ENCODE peak calls at places on chromosomes 7 and 10, in four cellular contexts. E is dermis blood vessel endothelial cell; J is activated effector memory CD4-positive, alpha-beta T cell treated with anti-CD3 and anti-CD28 coated beads, Interleukin-2, amount 50 U/mL, for 16 hours; B is OCI-M1. O is an unnamed sample.

GRCh38 chr10:122510326-122510725 is 49.0 kb downstream of the HTRA1 start:
- DNase-seq in E (no peak), J (no peak), B (no peak), O (no peak)

GRCh38 chr10:30384791-30385201 is 35.7 kb upstream of the MTPAP start:
- DNase-seq in E (peak; percentile 30), J (no peak), B (peak; percentile 45), O (no peak)

GRCh38 chr10:30804478-30805055 is 175.0 kb upstream of the LYZL2 start:
- DNase-seq in E (no peak), J (no peak), B (no peak), O (no peak)

GRCh38 chr7:70830060-70830395 is 301.9 kb upstream of the GALNT17 start:
- DNase-seq in E (no peak), J (no peak), B (no peak), O (no peak)

GRCh38 chr10:73017955-73018480 is 63.4 kb upstream of the PLA2G12B start:
- DNase-seq in E (peak; percentile 4), J (no peak), B (no peak), O (no peak)

GRCh38 chr10:36344240-36344639 is 702.1 kb upstream of the FZD8 start:
- DNase-seq in E (no peak), J (no peak), B (no peak), O (no peak)

GRCh38 chr10:114879541-114880158 is 58.1 kb downstream of the FHIP2A start:
- DNase-seq in E (peak; percentile 59), J (peak; percentile 77), B (peak; percentile 74), O (no peak)

GRCh38 chr7:12139421-12139820 is 71.7 kb upstream of the TMEM106B start:
- DNase-seq in E (no peak), J (no peak), B (no peak), O (no peak)

GRCh38 chr10:114724295-114724694 is 66.2 kb upstream of the ABLIM1 start:
- DNase-seq in E (no peak), J (no peak), B (no peak), O (no peak)

GRCh38 chr7:121023683-121024507 is 35.4 kb downstream of the CPED1 start:
- DNase-seq in E (no peak), J (no peak), B (no peak), O (no peak)

GRCh38 chr7:77944183-77945182 is 145.9 kb downstream of the PHTF2 start:
- DNase-seq in E (no peak), J (no peak), B (peak; percentile 84), O (no peak)

GRCh38 chr7:30164567-30164966 is 29.8 kb downstream of the MTURN start:
- DNase-seq in E (peak; percentile 75), J (no peak), B (peak; percentile 67), O (no peak)

GRCh38 chr10:125584954-125585353 is 98.0 kb downstream of the TEX36 start:
- DNase-seq in E (peak; percentile 6), J (no peak), B (no peak), O (no peak)

GRCh38 chr10:99330675-99330924 is 1.4 kb downstream of the CNNM1 start:
- DNase-seq in E (no peak), J (no peak), B (no peak), O (no peak)

GRCh38 chr7:103657474-103657894 is 211.5 kb upstream of the SLC26A5 start:
- DNase-seq in E (no peak), J (no peak), B (peak; percentile 60), O (no peak)

GRCh38 chr10:118799779-118800178 is 45.0 kb upstream of the CACUL1 start:
- DNase-seq in E (peak; percentile 8), J (no peak), B (no peak), O (no peak)

GRCh38 chr7:17501461-17502208 is 203.2 kb downstream of the AHR start:
- DNase-seq in E (no peak), J (no peak), B (no peak), O (no peak)

GRCh38 chr7:81457858-81458522 is 311.9 kb downstream of the HGF start:
- DNase-seq in E (peak; percentile 39), J (no peak), B (peak; percentile 83), O (no peak)

GRCh38 chr7:30595461-30596042 is 874 bp downstream of the GARS1 start:
- DNase-seq in E (peak; percentile 36), J (no peak), B (peak; percentile 31), O (no peak)

GRCh38 chr10:93656155-93656554 is 43.8 kb downstream of the PDE6C start:
- DNase-seq in E (no peak), J (no peak), B (no peak), O (no peak)

GRCh38 chr10:91907914-91908357 is 1.4 kb downstream of the FGFBP3 start:
- DNase-seq in E (no peak), J (no peak), B (peak; percentile 58), O (no peak)

GRCh38 chr7:145398758-145399157 is 562.9 kb upstream of the TPK1 start:
- DNase-seq in E (no peak), J (no peak), B (no peak), O (no peak)

GRCh38 chr10:93152136-93152535 is 78.4 kb downstream of the CYP26A1 start:
- DNase-seq in E (peak; percentile 17), J (no peak), B (no peak), O (no peak)

GRCh38 chr10:102462512-102463054 is 11.2 kb upstream of the C10orf95 start:
- DNase-seq in E (no peak), J (no peak), B (no peak), O (no peak)

GRCh38 chr10:32151876-32152275 is 95.7 kb upstream of the KIF5B start:
- DNase-seq in E (no peak), J (no peak), B (no peak), O (no peak)

GRCh38 chr10:102550636-102551210 is 47.0 kb downstream of the SUFU start:
- DNase-seq in E (no peak), J (peak; percentile 17), B (no peak), O (no peak)

GRCh38 chr10:48246501-48246900 is 28.0 kb downstream of the FRMPD2 start:
- DNase-seq in E (no peak), J (no peak), B (no peak), O (no peak)

GRCh38 chr7:125061776-125062397 is 132.3 kb upstream of the POT1 start:
- DNase-seq in E (peak; percentile 68), J (no peak), B (peak; percentile 75), O (no peak)

GRCh38 chr7:2223321-2223720 is 9.4 kb downstream of the MAD1L1 start:
- DNase-seq in E (no peak), J (no peak), B (no peak), O (no peak)

GRCh38 chr7:134444961-134445315 is 14.0 kb downstream of the AKR1B1 start:
- DNase-seq in E (no peak), J (no peak), B (no peak), O (no peak)

GRCh38 chr7:94623820-94624219 is 32.1 kb downstream of the SGCE start:
- DNase-seq in E (no peak), J (no peak), B (no peak), O (no peak)

GRCh38 chr10:58641708-58642107 is 129.0 kb downstream of the BICC1 start:
- DNase-seq in E (no peak), J (no peak), B (no peak), O (no peak)

GRCh38 chr10:71157435-71157834 is 54.9 kb upstream of the UNC5B start:
- DNase-seq in E (no peak), J (peak; percentile 24), B (no peak), O (peak; percentile 57)

GRCh38 chr10:112823007-112823406 is 127.0 kb upstream of the TCF7L2 start:
- DNase-seq in E (no peak), J (no peak), B (no peak), O (no peak)

GRCh38 chr10:103545366-103545765 is 51.9 kb downstream of the NEURL1 start:
- DNase-seq in E (no peak), J (no peak), B (no peak), O (no peak)

GRCh38 chr7:28738384-28738783 is 219.7 kb downstream of the TRIL start:
- DNase-seq in E (no peak), J (no peak), B (no peak), O (no peak)

GRCh38 chr7:95229301-95229700 is 95.0 kb downstream of the PON1 start:
- DNase-seq in E (no peak), J (no peak), B (no peak), O (no peak)

GRCh38 chr10:13707156-13707881 is 120.6 kb downstream of the PRPF18 start:
- DNase-seq in E (peak; percentile 90), J (no peak), B (peak; percentile 67), O (no peak)

GRCh38 chr7:137774793-137775201 is 72.0 kb downstream of the DGKI start:
- DNase-seq in E (peak; percentile 7), J (no peak), B (no peak), O (no peak)

GRCh38 chr7:29485376-29486190 is 78.1 kb upstream of the PRR15 start:
- DNase-seq in E (no peak), J (no peak), B (peak; percentile 2), O (no peak)

O was measured in mesenteric fat pad.